ENCODE peak calls at places on chromosome X, in ten cellular contexts. R, Q, C, J, K, X, U, O, M and I are unnamed samples.

GRCh38 chrX:48918303-48918643 is 551 bp downstream of the PIM2 start:
- DNase-seq in M (no peak), X (no peak), U (no peak), J (no peak), O (no peak), C (no peak), K (no peak), R (no peak), Q (no peak), I (no peak)

GRCh38 chrX:9785252-9785943 is 831 bp upstream of the SHROOM2 start:
- DNase-seq in U (peak; percentile 39), R (peak; percentile 36), Q (no peak), C (no peak), O (no peak), M (no peak), K (no peak), X (no peak), J (peak; percentile 10), I (no peak)

GRCh38 chrX:54182864-54183613 is at the start of gene FAM120C:
- DNase-seq in K (peak; percentile 2), M (peak; percentile 81), C (peak; percentile 62), Q (peak; percentile 68), U (peak; percentile 69), X (peak; percentile 75), J (peak; percentile 64), R (peak; percentile 92), O (peak; percentile 70), I (peak; percentile 70)

GRCh38 chrX:91039777-91040176 is 394.9 kb upstream of the PABPC5 start:
- DNase-seq in U (no peak), C (no peak), K (no peak), O (no peak), J (no peak), X (no peak), Q (no peak), M (no peak), R (no peak), I (no peak)

GRCh38 chrX:141760761-141761160 is 62.2 kb upstream of the SPANXD start:
- DNase-seq in O (no peak), R (no peak), M (no peak), Q (no peak), K (no peak), X (no peak), J (no peak), U (no peak), C (peak; percentile 11), I (peak; percentile 27)

GRCh38 chrX:39022106-39022505 is 220.8 kb downstream of the MID1IP1 start:
- DNase-seq in K (no peak), R (no peak), U (no peak), O (no peak), J (no peak), C (no peak), M (no peak), X (no peak), Q (no peak), I (no peak)

GRCh38 chrX:105190252-105190853 is 30.1 kb downstream of the TEX13A start:
- DNase-seq in J (peak; percentile 20), O (no peak), U (peak; percentile 55), K (no peak), M (peak; percentile 15), X (no peak), R (peak; percentile 7), Q (peak; percentile 10), C (peak; percentile 22), I (no peak)

GRCh38 chrX:21056636-21057035 is 317.6 kb upstream of the CNKSR2 start:
- DNase-seq in C (peak; percentile 31), J (no peak), R (no peak), K (no peak), O (no peak), Q (no peak), M (no peak), U (no peak), X (no peak), I (no peak)

GRCh38 chrX:119427024-119427794 is 28.1 kb downstream of the SLC25A43 start:
- DNase-seq in U (no peak), C (no peak), Q (peak; percentile 35), X (no peak), R (no peak), O (no peak), J (no peak), M (no peak), K (no peak), I (no peak)

DNA sequence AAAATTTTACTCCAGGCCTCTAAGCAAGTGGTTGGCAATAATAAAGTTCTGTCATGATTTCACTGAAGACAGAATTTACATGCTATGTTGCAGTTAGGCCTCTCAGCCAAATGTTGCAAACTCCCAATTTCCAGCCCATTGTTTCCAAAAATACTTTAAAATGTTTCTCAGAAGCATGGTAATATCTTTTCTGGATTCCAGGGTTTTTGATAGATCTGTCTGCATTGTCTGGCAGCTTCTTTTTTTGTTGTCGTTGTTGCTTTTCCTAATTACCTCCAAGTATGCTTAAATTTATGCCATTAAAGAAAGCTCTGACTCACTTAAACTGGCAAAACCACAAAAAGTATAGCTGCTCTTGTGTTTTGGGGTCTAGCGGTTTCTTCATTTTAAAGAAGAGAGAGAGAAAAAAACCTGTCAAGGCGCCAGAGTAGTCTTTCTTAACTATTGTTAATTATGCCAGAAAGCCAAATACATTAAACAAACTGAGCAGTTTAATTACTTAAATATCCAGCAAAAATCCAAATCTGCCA is 97.0 kb downstream of the AGTR2 start:
- DNase-seq in O (no peak), Q (no peak), R (no peak), J (no peak), M (peak; percentile 63), U (no peak), K (no peak), X (no peak), C (peak; percentile 11), I (no peak)
- H3K27ac ChIP-seq in O (no peak overlapping the region), Q (no peak overlapping the region), R (no peak overlapping the region), J (no peak overlapping the region), M (peak overlapping the region; percentile 46), U (no peak overlapping the region), K (no peak overlapping the region), X (no peak overlapping the region), C (no peak overlapping the region), I (no peak overlapping the region)

GRCh38 chrX:3345281-3346081 is 971 bp downstream of the MXRA5 start:
- DNase-seq in C (peak; percentile 63), J (peak; percentile 1), M (peak; percentile 71), U (peak; percentile 57), X (no peak), Q (no peak), O (peak; percentile 55), K (no peak), R (peak; percentile 16), I (peak; percentile 84)
- H3K4me3 ChIP-seq in C (peak overlapping the region; percentile 34), J (peak overlapping the region; percentile 33), M (peak overlapping the region; percentile 47), U (peak overlapping the region; percentile 21), X (no peak overlapping the region), Q (peak overlapping the region; percentile 26), O (peak overlapping the region; percentile 52), K (peak overlapping the region; percentile 70), R (peak overlapping the region; percentile 56), I (peak overlapping the region; percentile 68)

GRCh38 chrX:149079805-149080406 is 425.2 kb downstream of the IDS start:
- DNase-seq in O (no peak), M (no peak), J (no peak), C (peak; percentile 13), Q (no peak), U (no peak), X (no peak), K (no peak), R (no peak), I (no peak)
- H3K27ac ChIP-seq in O (no peak overlapping the region), M (no peak overlapping the region), J (no peak overlapping the region), C (no peak overlapping the region), Q (no peak overlapping the region), U (no peak overlapping the region), X (no peak overlapping the region), K (no peak overlapping the region), R (no peak overlapping the region), I (no peak overlapping the region)

DNA sequence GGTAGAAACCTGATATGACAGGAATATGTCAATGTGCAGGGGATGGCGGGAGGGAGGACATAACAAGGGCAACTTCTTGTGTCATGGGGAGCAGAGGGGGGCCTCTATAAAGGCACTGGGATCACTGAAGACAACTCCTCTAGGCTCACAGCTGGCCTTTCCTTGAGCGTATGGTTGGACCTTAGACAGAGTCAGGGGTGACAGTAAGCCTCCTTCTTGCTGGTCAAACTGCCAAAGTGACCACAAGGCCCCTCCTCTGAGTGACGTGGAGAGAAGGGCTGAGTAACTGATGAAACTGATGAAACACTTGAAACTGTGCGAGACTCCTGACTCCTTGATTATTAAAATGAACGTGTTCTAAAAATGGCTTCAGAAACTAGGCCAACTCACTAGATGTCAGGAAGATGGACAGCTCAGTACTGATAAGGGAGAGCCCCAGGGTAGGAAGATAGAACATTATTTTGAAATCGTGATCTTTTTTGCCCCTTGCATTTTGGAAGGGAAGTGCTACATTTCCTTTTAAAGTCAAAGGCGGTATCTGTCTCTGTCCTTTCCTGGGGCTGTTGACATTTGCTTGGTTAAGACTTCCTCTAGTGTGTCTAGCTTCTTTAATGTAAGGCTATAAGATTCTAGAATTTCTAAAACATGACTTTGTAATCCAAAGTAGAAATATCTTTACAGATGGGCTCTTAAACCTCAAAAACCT is 1.6 kb downstream of the RAB33A start:
- DNase-seq in O (peak; percentile 44), C (no peak), Q (peak; percentile 54), J (no peak), U (no peak), M (peak; percentile 52), K (peak; percentile 38), R (no peak), X (no peak), I (peak; percentile 9)
- H3K4me3 ChIP-seq in O (no peak overlapping the region), C (no peak overlapping the region), Q (no peak overlapping the region), J (peak overlapping the region; percentile 46), U (no peak overlapping the region), M (no peak overlapping the region), K (peak overlapping the region; percentile 22), R (no peak overlapping the region), X (no peak overlapping the region), I (no peak overlapping the region)

DNA sequence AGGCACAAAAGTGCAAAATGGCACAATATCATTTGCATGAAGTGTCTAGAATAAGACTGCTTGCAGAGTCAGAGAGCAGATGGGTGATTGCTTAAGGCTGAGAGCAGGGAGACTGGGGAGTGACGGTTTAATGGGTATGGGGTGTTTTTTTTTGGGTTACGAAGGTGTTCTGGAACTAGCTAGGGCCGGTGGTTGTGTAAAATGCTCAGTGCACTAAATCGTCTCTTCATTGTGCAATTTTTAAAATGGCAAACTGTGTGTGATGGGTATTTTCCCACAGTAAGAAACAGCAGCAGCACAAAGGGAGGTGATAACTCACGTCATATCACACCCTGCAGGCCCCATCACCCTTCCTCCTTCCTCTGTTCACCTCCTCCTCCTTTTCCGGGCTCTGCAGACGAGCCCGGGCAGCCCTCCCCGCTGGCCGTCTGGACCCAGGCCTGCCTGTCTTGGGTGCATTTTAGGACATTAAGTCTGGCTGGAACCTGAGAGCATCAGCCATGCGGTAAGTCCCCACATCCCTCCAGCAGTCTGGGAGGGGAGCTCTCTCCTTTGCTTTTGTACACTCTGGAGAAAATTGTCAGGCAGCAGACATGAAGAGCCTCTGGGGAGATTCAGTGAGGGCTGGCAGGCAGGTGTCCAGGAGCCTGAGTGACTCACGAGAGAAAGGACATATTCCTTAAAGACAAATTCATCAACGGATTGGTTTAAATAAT is 42.7 kb downstream of the ASMT start:
- DNase-seq in C (peak; percentile 82), U (peak; percentile 2), Q (peak; percentile 17), X (no peak), K (no peak), J (peak; percentile 32), O (no peak), R (no peak), M (no peak), I (peak; percentile 12)
- H3K27ac ChIP-seq in C (peak overlapping the region; percentile 65), U (peak overlapping the region; percentile 21), Q (no peak overlapping the region), X (peak overlapping the region; percentile 77), K (no peak overlapping the region), J (peak overlapping the region; percentile 27), O (no peak overlapping the region), R (no peak overlapping the region), M (no peak overlapping the region), I (no peak overlapping the region)